ENCODE peak calls at places on chromosomes 1 and 21, in four cellular contexts. One of them, this sample, is unnamed.

GRCh38 chr1:180230416-180230790 is 339 bp downstream of the LHX4 start:
- DNase-seq in GM23338: peak; percentile 63
- DNase-seq in HCT116: no peak
- DNase-seq in GM23248: no peak
- DNase-seq in this sample: no peak

GRCh38 chr21:35102488-35103407 is 53.6 kb upstream of the RUNX1 start:
- DNase-seq in GM23248: no peak
- DNase-seq in HCT116: no peak
- DNase-seq in GM23338: no peak
- DNase-seq in this sample: no peak

GRCh38 chr1:68174173-68175113 is 57.9 kb downstream of the WLS start:
- DNase-seq in GM23338: peak; percentile 17
- DNase-seq in HCT116: peak; percentile 22
- DNase-seq in GM23248: peak; percentile 96
- DNase-seq in this sample: peak; percentile 63

GRCh38 chr1:212970085-212970484 is 19.7 kb downstream of the VASH2 start:
- DNase-seq in GM23248: no peak
- DNase-seq in GM23338: no peak
- DNase-seq in HCT116: no peak
- DNase-seq in this sample: no peak

GRCh38 chr21:45119812-45120211 is 45.4 kb downstream of the ADARB1 start:
- DNase-seq in HCT116: no peak
- DNase-seq in GM23248: no peak
- DNase-seq in GM23338: no peak
- DNase-seq in this sample: no peak

GRCh38 chr1:7606096-7606495 is 165.0 kb upstream of the VAMP3 start:
- DNase-seq in HCT116: no peak
- DNase-seq in GM23248: no peak
- DNase-seq in GM23338: no peak
- DNase-seq in this sample: no peak

GRCh38 chr1:64060611-64061302 is 142.7 kb upstream of the UBE2U start:
- DNase-seq in GM23248: no peak
- DNase-seq in HCT116: no peak
- DNase-seq in GM23338: no peak
- DNase-seq in this sample: no peak

GRCh38 chr1:243343970-243344749 is 88.3 kb downstream of the SDCCAG8 start:
- DNase-seq in GM23338: peak; percentile 87
- DNase-seq in GM23248: peak; percentile 65
- DNase-seq in HCT116: peak; percentile 8
- DNase-seq in this sample: peak; percentile 84

GRCh38 chr1:2414297-2414958 is 2.1 kb upstream of the PEX10 start:
- DNase-seq in GM23248: peak; percentile 74
- DNase-seq in GM23338: peak; percentile 88
- DNase-seq in HCT116: no peak
- DNase-seq in this sample: peak; percentile 86

GRCh38 chr1:115052454-115053083 is 22.9 kb downstream of the TSHB start:
- DNase-seq in GM23248: peak; percentile 69
- DNase-seq in GM23338: peak; percentile 92
- DNase-seq in HCT116: peak; percentile 62
- DNase-seq in this sample: peak; percentile 81

GRCh38 chr1:200473698-200474371 is 64.0 kb upstream of the ZNF281 start:
- DNase-seq in GM23338: no peak
- DNase-seq in HCT116: no peak
- DNase-seq in GM23248: peak; percentile 50
- DNase-seq in this sample: no peak

GRCh38 chr1:169634145-169634544 is 4.2 kb upstream of the SELP start:
- DNase-seq in GM23248: no peak
- DNase-seq in GM23338: no peak
- DNase-seq in HCT116: no peak
- DNase-seq in this sample: no peak

GRCh38 chr1:176949033-176949662 is 215.4 kb downstream of the ASTN1 start:
- DNase-seq in GM23248: peak; percentile 43
- DNase-seq in GM23338: peak; percentile 91
- DNase-seq in HCT116: peak; percentile 63
- DNase-seq in this sample: peak; percentile 79

GRCh38 chr1:16248603-16249534 is 11.9 kb upstream of the CPLANE2 start:
- DNase-seq in HCT116: peak; percentile 13
- DNase-seq in GM23338: no peak
- DNase-seq in GM23248: peak; percentile 62
- DNase-seq in this sample: peak; percentile 78

GRCh38 chr1:228793032-228793431 is 57.8 kb downstream of the RHOU start:
- DNase-seq in GM23248: no peak
- DNase-seq in GM23338: no peak
- DNase-seq in HCT116: no peak
- DNase-seq in this sample: no peak

GRCh38 chr1:51168946-51169345 is 66.9 kb downstream of the C1orf185 start:
- DNase-seq in GM23338: no peak
- DNase-seq in HCT116: no peak
- DNase-seq in GM23248: no peak
- DNase-seq in this sample: no peak

GRCh38 chr1:46094454-46094853 is 38.0 kb downstream of the PIK3R3 start:
- DNase-seq in HCT116: no peak
- DNase-seq in GM23248: peak; percentile 12
- DNase-seq in GM23338: no peak
- DNase-seq in this sample: no peak

GRCh38 chr1:27591622-27592021 is 12.3 kb downstream of the AHDC1 start:
- DNase-seq in GM23338: no peak
- DNase-seq in HCT116: no peak
- DNase-seq in GM23248: peak; percentile 52
- DNase-seq in this sample: no peak

GRCh38 chr1:90831910-90832309 is 114.8 kb upstream of the BARHL2 start:
- DNase-seq in HCT116: no peak
- DNase-seq in GM23248: no peak
- DNase-seq in GM23338: no peak
- DNase-seq in this sample: no peak

GRCh38 chr1:60670313-60670712 is 412.0 kb upstream of the NFIA start:
- DNase-seq in GM23338: no peak
- DNase-seq in GM23248: no peak
- DNase-seq in HCT116: no peak
- DNase-seq in this sample: no peak

GRCh38 chr1:56355422-56355821 is 223.9 kb downstream of the PLPP3 start:
- DNase-seq in GM23248: no peak
- DNase-seq in HCT116: no peak
- DNase-seq in GM23338: no peak
- DNase-seq in this sample: no peak

GRCh38 chr1:35756064-35756463 is 13.7 kb downstream of the CLSPN start:
- DNase-seq in GM23248: no peak
- DNase-seq in HCT116: no peak
- DNase-seq in GM23338: no peak
- DNase-seq in this sample: no peak

GRCh38 chr1:223827193-223827663 is 18.5 kb downstream of the TP53BP2 start:
- DNase-seq in HCT116: no peak
- DNase-seq in GM23338: no peak
- DNase-seq in GM23248: peak; percentile 60
- DNase-seq in this sample: no peak

GRCh38 chr1:211648336-211648735 is 27.1 kb downstream of the NEK2 start:
- DNase-seq in GM23338: no peak
- DNase-seq in GM23248: no peak
- DNase-seq in HCT116: no peak
- DNase-seq in this sample: peak; percentile 81

GRCh38 chr1:25914074-25914995 is 8.1 kb upstream of the STMN1 start:
- DNase-seq in GM23248: peak; percentile 33
- DNase-seq in GM23338: no peak
- DNase-seq in HCT116: no peak
- DNase-seq in this sample: no peak

GRCh38 chr21:22813201-22813600 is 1815.0 kb downstream of the NCAM2 start:
- DNase-seq in GM23338: no peak
- DNase-seq in GM23248: no peak
- DNase-seq in HCT116: no peak
- DNase-seq in this sample: no peak

GRCh38 chr1:156697481-156697880 is 7.9 kb downstream of the CRABP2 start:
- DNase-seq in HCT116: no peak
- DNase-seq in GM23248: no peak
- DNase-seq in GM23338: no peak
- DNase-seq in this sample: no peak

GRCh38 chr1:214349781-214350180 is 68.8 kb downstream of the SMYD2 start:
- DNase-seq in GM23338: peak; percentile 88
- DNase-seq in HCT116: no peak
- DNase-seq in GM23248: no peak
- DNase-seq in this sample: no peak

GRCh38 chr1:116794804-116795481 is 40.7 kb downstream of the CD2 start:
- DNase-seq in GM23248: no peak
- DNase-seq in HCT116: no peak
- DNase-seq in GM23338: no peak
- DNase-seq in this sample: no peak

GRCh38 chr1:238562376-238562775 is 671.7 kb upstream of the ZP4 start:
- DNase-seq in GM23248: peak; percentile 36
- DNase-seq in GM23338: no peak
- DNase-seq in HCT116: no peak
- DNase-seq in this sample: peak; percentile 9

GRCh38 chr1:244265507-244265906 is 186.2 kb downstream of the ADSS2 start:
- DNase-seq in GM23338: no peak
- DNase-seq in HCT116: no peak
- DNase-seq in GM23248: no peak
- DNase-seq in this sample: no peak

GRCh38 chr1:201785291-201785690 is 43.7 kb upstream of the IPO9 start:
- DNase-seq in GM23248: peak; percentile 19
- DNase-seq in GM23338: no peak
- DNase-seq in HCT116: no peak
- DNase-seq in this sample: no peak

GRCh38 chr1:202807367-202807925 is 775 bp downstream of the KDM5B start:
- DNase-seq in HCT116: no peak
- DNase-seq in GM23338: peak; percentile 65
- DNase-seq in GM23248: peak; percentile 81
- DNase-seq in this sample: peak; percentile 83

GRCh38 chr21:39863111-39863510 is 4.1 kb upstream of the PCP4 start:
- DNase-seq in GM23248: no peak
- DNase-seq in HCT116: no peak
- DNase-seq in GM23338: no peak
- DNase-seq in this sample: no peak

GRCh38 chr1:200437556-200438203 is 27.8 kb upstream of the ZNF281 start:
- DNase-seq in GM23338: no peak
- DNase-seq in HCT116: no peak
- DNase-seq in GM23248: peak; percentile 42
- DNase-seq in this sample: no peak

GRCh38 chr1:235083589-235084323 is 44.9 kb downstream of the TOMM20 start:
- DNase-seq in GM23338: peak; percentile 89
- DNase-seq in HCT116: peak; percentile 58
- DNase-seq in GM23248: peak; percentile 94
- DNase-seq in this sample: peak; percentile 92

GRCh38 chr1:29237906-29238600 is 1.7 kb downstream of the PTPRU start:
- DNase-seq in GM23338: peak; percentile 75
- DNase-seq in HCT116: no peak
- DNase-seq in GM23248: peak; percentile 66
- DNase-seq in this sample: peak; percentile 73

DNA sequence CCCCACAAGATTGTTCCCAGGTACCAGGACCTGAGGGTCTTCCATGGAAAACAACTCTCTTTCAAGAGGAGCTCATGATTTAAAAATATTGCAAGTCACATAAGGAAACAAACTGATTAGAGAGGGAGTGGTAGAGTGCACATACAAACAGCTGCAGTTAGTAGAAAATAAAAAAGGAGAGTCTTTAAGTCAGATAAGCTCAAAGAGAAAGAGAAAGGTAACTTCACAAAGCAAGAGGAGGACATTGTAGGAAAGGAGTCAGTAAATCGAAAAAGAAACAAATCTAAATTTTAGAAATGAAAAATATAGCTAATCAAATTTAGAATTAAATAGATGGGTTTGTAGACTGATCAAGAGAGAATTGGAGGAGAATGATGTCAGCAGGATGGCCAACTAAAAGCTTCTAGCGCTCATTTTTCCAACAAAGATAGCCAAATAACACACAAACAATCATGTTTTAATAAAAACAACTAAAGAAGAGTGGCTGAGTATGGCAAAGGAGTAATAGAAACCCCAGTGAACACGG is 86.1 kb upstream of the CD53 start:
- DNase-seq in HCT116: no peak
- DNase-seq in GM23338: no peak
- DNase-seq in GM23248: no peak
- DNase-seq in this sample: no peak
- H3K4me3 ChIP-seq in HCT116: no peak overlapping the region
- H3K4me3 ChIP-seq in GM23338: no peak overlapping the region
- H3K4me3 ChIP-seq in GM23248: no peak overlapping the region
- H3K4me3 ChIP-seq in this sample: no peak overlapping the region

GRCh38 chr1:159172599-159173291 is 1.3 kb downstream of the CADM3 start:
- DNase-seq in GM23338: peak; percentile 86
- DNase-seq in GM23248: no peak
- DNase-seq in HCT116: no peak
- DNase-seq in this sample: no peak
- TF ChIP-seq EZH2phosphoT487 in GM23338: no peak
- TF ChIP-seq EZH2phosphoT487 in GM23248: no peak
- TF ChIP-seq EZH2phosphoT487 in HCT116: no peak
- TF ChIP-seq EZH2phosphoT487 in this sample: no peak

DNA sequence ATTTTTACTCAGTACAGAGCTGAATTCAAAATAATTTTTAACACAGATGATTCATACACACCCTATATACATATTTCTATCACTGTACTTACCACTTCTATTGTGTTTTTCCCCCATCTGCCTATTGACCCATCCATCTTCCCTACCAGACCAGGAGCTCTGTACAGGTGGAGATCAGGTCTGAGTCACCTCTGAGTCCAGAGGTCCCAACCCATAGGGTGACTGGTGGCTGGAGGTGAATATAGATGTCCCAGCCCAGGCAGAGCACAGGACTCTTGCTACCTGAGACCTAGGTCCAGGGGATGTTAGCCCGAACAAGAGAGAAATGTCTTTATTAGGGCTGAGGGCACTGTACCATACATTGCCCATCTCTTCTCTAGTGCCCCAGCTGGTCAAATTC is 54.8 kb downstream of the DMAP1 start:
- DNase-seq in HCT116: no peak
- DNase-seq in GM23248: no peak
- DNase-seq in GM23338: no peak
- DNase-seq in this sample: no peak
- H3K4me1 ChIP-seq in HCT116: no peaks in the 10 kb centered on the region
- H3K4me1 ChIP-seq in GM23248: no peaks in the 10 kb centered on the region
- H3K4me1 ChIP-seq in GM23338: peaks cover 5% of the 10 kb centered on the region
- H3K4me1 ChIP-seq in this sample: peaks cover 33% of the 10 kb centered on the region

GRCh38 chr1:8902765-8903164 is 24.3 kb upstream of the ENO1 start:
- DNase-seq in GM23338: no peak
- DNase-seq in HCT116: no peak
- DNase-seq in GM23248: peak; percentile 64
- DNase-seq in this sample: no peak
- H3K4me3 ChIP-seq in GM23338: no peak overlapping the region
- H3K4me3 ChIP-seq in HCT116: no peak overlapping the region
- H3K4me3 ChIP-seq in GM23248: no peak overlapping the region
- H3K4me3 ChIP-seq in this sample: no peak overlapping the region

This sample was measured in hepatocyte.